ENCODE peak calls at places on chromosomes 1 and 21, in five cellular contexts. R is right cardiac atrium; W is effector CD4-positive, alpha-beta T cell; D is fibroblast of the conjunctiva; E is esophagus squamous epithelium. K is an unnamed sample.

GRCh38 chr1:178716111-178716510 is 8.9 kb upstream of the RALGPS2 start:
- DNase-seq in W (no peak), D (no peak), R (no peak), E (no peak), K (no peak)

GRCh38 chr1:85581138-85581801 is 709 bp downstream of the CCN1 start:
- DNase-seq in W (no peak), D (peak; percentile 94), E (no peak), R (peak; percentile 88), K (peak; percentile 34)

GRCh38 chr1:57163332-57163731 is 197.5 kb upstream of the C8B start:
- DNase-seq in D (no peak), E (no peak), R (no peak), W (no peak), K (no peak)

GRCh38 chr1:214491468-214492120 is 59.8 kb downstream of the PTPN14 start:
- DNase-seq in E (no peak), W (no peak), R (no peak), D (no peak), K (no peak)

GRCh38 chr1:93608188-93609109 is 73.2 kb downstream of the BCAR3 start:
- DNase-seq in D (no peak), E (no peak), W (no peak), R (peak; percentile 66), K (no peak)

GRCh38 chr1:248013229-248013710 is at the start of gene OR2L5:
- DNase-seq in D (no peak), W (no peak), E (no peak), R (no peak), K (no peak)

GRCh38 chr1:154971341-154971998 is 923 bp upstream of the SHC1 start:
- DNase-seq in D (peak; percentile 31), R (no peak), W (no peak), E (no peak), K (no peak)

GRCh38 chr1:158020877-158021630 is 27.6 kb downstream of the KIRREL1 start:
- DNase-seq in E (no peak), W (no peak), R (no peak), D (no peak), K (no peak)

GRCh38 chr21:38039841-38040240 is 123.6 kb upstream of the KCNJ6 start:
- DNase-seq in D (no peak), W (no peak), E (no peak), R (no peak), K (no peak)

GRCh38 chr1:79614762-79615161 is 608.2 kb upstream of the ADGRL4 start:
- DNase-seq in E (no peak), R (no peak), W (no peak), D (no peak), K (no peak)

GRCh38 chr1:223233410-223234163 is 90.5 kb upstream of the TLR5 start:
- DNase-seq in E (no peak), D (peak; percentile 3), R (no peak), W (no peak), K (no peak)

GRCh38 chr1:11906870-11907269 is 19.4 kb downstream of the KIAA2013 start:
- DNase-seq in W (no peak), E (no peak), D (no peak), R (no peak), K (no peak)

GRCh38 chr1:221667504-221667903 is 74.4 kb downstream of the DUSP10 start:
- DNase-seq in D (no peak), R (no peak), W (no peak), E (no peak), K (no peak)

GRCh38 chr1:6016191-6016865 is 24.1 kb upstream of the NPHP4 start:
- DNase-seq in E (no peak), R (peak; percentile 33), W (no peak), D (no peak), K (no peak)

GRCh38 chr1:24567792-24568388 is 12.0 kb downstream of the NCMAP start:
- DNase-seq in W (no peak), E (no peak), R (no peak), D (no peak), K (no peak)

GRCh38 chr1:150257624-150258274 is at the start of gene CA14:
- DNase-seq in W (no peak), D (no peak), E (no peak), R (peak; percentile 64), K (no peak)

GRCh38 chr1:77866296-77866695 is 22.1 kb upstream of the NEXN start:
- DNase-seq in E (no peak), D (no peak), W (no peak), R (no peak), K (no peak)

GRCh38 chr1:56146449-56146848 is 432.9 kb downstream of the PLPP3 start:
- DNase-seq in W (no peak), D (peak; percentile 94), E (no peak), R (no peak), K (no peak)

GRCh38 chr1:199353906-199354305 is 673.6 kb upstream of the NR5A2 start:
- DNase-seq in D (no peak), E (no peak), W (no peak), R (no peak), K (no peak)

K was measured in NCI-H2081.